ENCODE peak calls at places on chromosomes 5 and 9, in five cellular contexts. R is T-helper 9 cell, W is C1 segment of cervical spinal cord, G is M059J, C is SJSA1. X is an unnamed sample.

GRCh38 chr5:145937432-145938250 is 1.3 kb downstream of the SH3RF2 start:
- DNase-seq in R (no peak), W (no peak), G (peak), C (peak), X (peak)

GRCh38 chr9:68575821-68576220 is 35.1 kb upstream of the TMEM252 start:
- DNase-seq in R (no peak), W (no peak), G (no peak), C (no peak), X (no peak)

GRCh38 chr5:143195496-143195895 is 208.0 kb downstream of the NR3C1 start:
- DNase-seq in R (no peak), W (no peak), G (no peak), C (no peak), X (no peak)

GRCh38 chr9:10793306-10793705 is 180.5 kb upstream of the PTPRD start:
- DNase-seq in R (no peak), W (no peak), G (no peak), C (no peak), X (no peak)

GRCh38 chr9:137453643-137454081 is 5.5 kb downstream of the NSMF start:
- DNase-seq in R (peak), W (peak), G (no peak), C (no peak), X (no peak)

GRCh38 chr9:84754896-84755295 is 85.4 kb downstream of the NTRK2 start:
- DNase-seq in R (no peak), W (no peak), G (peak), C (no peak), X (no peak)

GRCh38 chr9:129701054-129701453 is 35.6 kb downstream of the PRRX2 start:
- DNase-seq in R (no peak), W (no peak), G (no peak), C (no peak), X (no peak)

GRCh38 chr5:173213236-173213933 is 21.6 kb downstream of the NKX2-5 start:
- DNase-seq in R (no peak), W (no peak), G (no peak), C (peak), X (no peak)

GRCh38 chr5:3604501-3604900 is 8.9 kb downstream of the IRX1 start:
- DNase-seq in R (no peak), W (no peak), G (peak), C (no peak), X (no peak)

GRCh38 chr5:155728146-155728856 is 598.7 kb upstream of the SGCD start:
- DNase-seq in R (no peak), W (peak), G (no peak), C (no peak), X (no peak)

GRCh38 chr5:77140350-77140749 is 53.3 kb upstream of the ZBED3 start:
- DNase-seq in R (no peak), W (no peak), G (no peak), C (no peak), X (no peak)

GRCh38 chr9:134055981-134056461 is 11.8 kb downstream of the BRD3 start:
- DNase-seq in R (no peak), W (peak), G (peak), C (no peak), X (peak)

GRCh38 chr9:133880851-133881634 is 111.1 kb downstream of the VAV2 start:
- DNase-seq in R (no peak), W (no peak), G (no peak), C (no peak), X (no peak)

GRCh38 chr5:103510851-103511553 is 51.6 kb downstream of the NUDT12 start:
- DNase-seq in R (no peak), W (no peak), G (peak), C (no peak), X (no peak)

GRCh38 chr9:109507421-109507838 is 9.3 kb upstream of the PTPN3 start:
- DNase-seq in R (no peak), W (no peak), G (peak), C (peak), X (no peak)

GRCh38 chr5:67773439-67773988 is 442.0 kb upstream of the PIK3R1 start:
- DNase-seq in R (no peak), W (peak), G (peak), C (no peak), X (no peak)

GRCh38 chr5:142904421-142904820 is 134.2 kb downstream of the ARHGAP26 start:
- DNase-seq in R (no peak), W (no peak), G (peak), C (peak), X (peak)

GRCh38 chr9:96345551-96345950 is 38.0 kb downstream of the SLC35D2 start:
- DNase-seq in R (no peak), W (no peak), G (no peak), C (no peak), X (no peak)

GRCh38 chr5:1169608-1170115 is 31.7 kb upstream of the SLC6A19 start:
- DNase-seq in R (no peak), W (no peak), G (no peak), C (no peak), X (no peak)

GRCh38 chr5:91591076-91591475 is 208.0 kb upstream of the ARRDC3 start:
- DNase-seq in R (no peak), W (no peak), G (peak), C (no peak), X (no peak)

GRCh38 chr5:1012316-1012841 is 3.8 kb downstream of the NKD2 start:
- DNase-seq in R (no peak), W (no peak), G (no peak), C (no peak), X (no peak)

GRCh38 chr9:32552172-32552872 is at the start of the genes SMIM27 and TOPORS:
- DNase-seq in R (peak), W (peak), G (peak), C (peak), X (peak)

GRCh38 chr9:98057095-98057799 is 715 bp downstream of the NANS start:
- DNase-seq in R (no peak), W (no peak), G (peak), C (no peak), X (no peak)

X was measured in kidney epithelial cell.